ENCODE peak calls at places on chromosomes 3 and 15, in six cellular contexts. L is HCT116, W is GM12878, M is HepG2, X is H1, S is SK-N-SH. Q is an unnamed sample.

GRCh38 chr15:66859688-66860253 is 157.7 kb downstream of the SMAD6 start:
- DNase-seq in L (no peak), W (no peak), M (no peak), X (no peak), S (no peak), Q (no peak)

GRCh38 chr3:170469151-170470062 is 50.7 kb downstream of the CLDN11 start:
- DNase-seq in L (no peak), W (no peak), M (no peak), X (peak), S (peak), Q (peak)

GRCh38 chr15:95684693-95685115 is 645.8 kb upstream of the NR2F2 start:
- DNase-seq in L (peak), W (no peak), M (no peak), X (no peak), S (no peak), Q (no peak)

GRCh38 chr15:23567921-23568320 is 2.4 kb downstream of the MKRN3 start:
- DNase-seq in L (no peak), W (no peak), M (no peak), X (no peak), S (no peak), Q (no peak)

GRCh38 chr15:53312707-53313106 is 446.8 kb downstream of the WDR72 start:
- DNase-seq in L (no peak), W (no peak), M (no peak), X (no peak), S (no peak), Q (no peak)

GRCh38 chr3:51588724-51589123 is 50.2 kb downstream of the RAD54L2 start:
- DNase-seq in L (no peak), W (no peak), M (no peak), X (no peak), S (no peak), Q (no peak)

GRCh38 chr3:82587174-82587573 is 825.7 kb upstream of the GBE1 start:
- DNase-seq in L (no peak), W (no peak), M (peak), X (no peak), S (no peak), Q (no peak)

GRCh38 chr3:55579499-55579898 is 92.4 kb upstream of the WNT5A start:
- DNase-seq in L (no peak), W (no peak), M (no peak), X (no peak), S (no peak), Q (no peak)

GRCh38 chr3:122642935-122643334 is 37.7 kb upstream of the PARP14 start:
- DNase-seq in L (no peak), W (peak), M (no peak), X (no peak), S (no peak), Q (no peak)

GRCh38 chr15:48590704-48591103 is 54.8 kb downstream of the FBN1 start:
- DNase-seq in L (no peak), W (no peak), M (no peak), X (no peak), S (no peak), Q (no peak)

GRCh38 chr3:30914696-30915095 is 20.2 kb upstream of the GADL1 start:
- DNase-seq in L (no peak), W (no peak), M (no peak), X (no peak), S (no peak), Q (no peak)

GRCh38 chr3:83393276-83393675 is 1565.5 kb upstream of the CADM2 start:
- DNase-seq in L (no peak), W (no peak), M (no peak), X (no peak), S (no peak), Q (no peak)

GRCh38 chr15:57509121-57509520 is 82.6 kb upstream of the MYZAP start:
- DNase-seq in L (no peak), W (no peak), M (no peak), X (no peak), S (no peak), Q (no peak)

GRCh38 chr3:16978234-16978920 is 93.6 kb downstream of the PLCL2 start:
- DNase-seq in L (no peak), W (no peak), M (no peak), X (no peak), S (no peak), Q (no peak)

GRCh38 chr3:139937674-139938279 is 2.8 kb downstream of the CLSTN2 start:
- DNase-seq in L (peak), W (no peak), M (no peak), X (no peak), S (peak), Q (peak)

GRCh38 chr15:63938486-63939061 is 104.8 kb upstream of the HERC1 start:
- DNase-seq in L (no peak), W (no peak), M (no peak), X (peak), S (no peak), Q (no peak)

GRCh38 chr15:96355561-96356129 is 25.1 kb downstream of the NR2F2 start:
- DNase-seq in L (no peak), W (no peak), M (no peak), X (no peak), S (no peak), Q (no peak)

DNA sequence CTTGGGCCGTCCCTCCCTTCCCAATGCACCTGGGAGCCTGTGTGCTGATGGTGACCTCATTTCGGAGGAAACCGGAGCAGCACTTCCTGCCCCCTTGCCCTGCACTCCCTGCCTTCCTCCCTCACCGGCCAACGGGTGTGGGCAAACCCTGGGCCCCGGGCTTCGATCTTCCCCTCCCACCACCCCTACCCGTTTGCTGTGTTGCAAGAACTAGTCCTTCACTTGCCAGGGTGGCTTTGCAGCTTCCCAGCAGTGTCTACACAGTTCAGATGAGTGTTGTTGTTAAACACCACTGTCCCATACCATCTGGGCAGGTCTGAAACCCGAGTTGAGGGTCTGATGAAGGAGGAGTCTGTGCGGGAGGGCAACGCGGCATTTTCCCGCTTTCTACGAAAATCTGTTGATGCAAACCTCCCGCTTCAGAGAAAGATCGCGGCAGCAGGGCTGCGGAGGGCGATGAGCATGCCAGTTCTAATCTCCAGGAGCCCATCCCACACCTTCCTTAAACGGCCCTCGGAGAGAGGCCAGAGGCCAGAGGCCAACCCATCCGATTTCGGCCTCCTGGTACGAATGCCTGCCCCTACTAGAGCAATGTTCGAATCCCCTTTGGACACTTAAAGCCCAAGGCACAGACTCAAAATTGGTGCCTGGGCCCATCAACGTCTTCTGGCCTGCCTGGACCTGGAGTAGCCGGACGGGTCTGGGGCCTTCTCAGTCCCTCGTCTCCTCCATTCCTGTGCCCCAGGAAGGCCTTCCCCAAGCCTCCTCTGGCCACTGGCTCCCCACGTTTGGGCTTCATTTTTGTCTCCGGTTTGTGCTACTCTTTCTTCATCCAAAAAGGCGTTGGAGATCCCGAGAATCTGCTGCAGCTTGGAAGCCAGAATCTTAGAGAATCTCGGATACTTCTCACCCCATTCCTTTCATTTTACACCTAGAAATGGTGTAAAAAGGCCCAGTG is 35.8 kb upstream of the POLG start:
- DNase-seq in L (no peak), W (no peak), M (no peak), X (peak), S (no peak), Q (no peak)
- TF ChIP-seq JUND in L (no peak), W (no peak), M (no peak), X (peak), S (no peak), Q (no peak)

DNA sequence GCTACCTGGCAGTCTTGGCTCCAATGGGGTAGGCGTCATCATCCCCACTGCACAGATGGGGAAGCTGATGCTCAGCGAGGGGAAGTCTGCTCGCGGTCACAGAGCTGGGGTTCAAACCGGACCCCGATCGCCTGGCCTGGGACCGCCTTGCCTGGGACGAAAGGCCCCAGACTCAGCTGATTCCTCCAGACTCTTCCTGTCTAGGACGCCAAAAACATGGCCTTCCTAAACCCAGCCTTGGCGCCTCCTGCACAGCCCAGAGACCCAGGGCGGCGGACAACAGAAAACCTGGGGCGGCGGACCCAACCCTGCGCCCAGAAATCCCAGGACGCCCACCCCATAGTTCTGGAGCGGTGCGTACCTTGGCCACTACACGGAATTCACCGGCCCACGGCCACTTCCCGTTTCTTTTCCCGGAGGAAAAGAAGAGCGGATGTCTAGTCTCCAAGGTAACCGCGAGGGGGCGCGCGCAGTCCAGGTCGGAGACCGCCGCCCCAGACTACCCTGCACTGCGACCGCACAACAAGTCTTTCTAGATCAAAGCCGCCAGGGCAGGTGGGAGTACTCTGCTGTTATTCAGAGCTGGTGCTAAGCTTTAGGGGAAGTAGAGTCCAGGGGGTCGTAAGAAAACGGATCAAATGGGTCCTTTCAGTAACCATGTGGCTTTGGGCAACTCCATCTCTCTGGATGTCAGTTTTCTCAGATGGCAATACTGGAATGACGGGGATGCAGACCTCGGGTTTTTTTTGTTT is 4.9 kb upstream of the IL17RD start:
- DNase-seq in L (peak), W (no peak), M (peak), X (peak), S (peak), Q (peak)
- TF ChIP-seq JUND in L (no peak), W (no peak), M (no peak), X (no peak), S (no peak), Q (no peak)

DNA sequence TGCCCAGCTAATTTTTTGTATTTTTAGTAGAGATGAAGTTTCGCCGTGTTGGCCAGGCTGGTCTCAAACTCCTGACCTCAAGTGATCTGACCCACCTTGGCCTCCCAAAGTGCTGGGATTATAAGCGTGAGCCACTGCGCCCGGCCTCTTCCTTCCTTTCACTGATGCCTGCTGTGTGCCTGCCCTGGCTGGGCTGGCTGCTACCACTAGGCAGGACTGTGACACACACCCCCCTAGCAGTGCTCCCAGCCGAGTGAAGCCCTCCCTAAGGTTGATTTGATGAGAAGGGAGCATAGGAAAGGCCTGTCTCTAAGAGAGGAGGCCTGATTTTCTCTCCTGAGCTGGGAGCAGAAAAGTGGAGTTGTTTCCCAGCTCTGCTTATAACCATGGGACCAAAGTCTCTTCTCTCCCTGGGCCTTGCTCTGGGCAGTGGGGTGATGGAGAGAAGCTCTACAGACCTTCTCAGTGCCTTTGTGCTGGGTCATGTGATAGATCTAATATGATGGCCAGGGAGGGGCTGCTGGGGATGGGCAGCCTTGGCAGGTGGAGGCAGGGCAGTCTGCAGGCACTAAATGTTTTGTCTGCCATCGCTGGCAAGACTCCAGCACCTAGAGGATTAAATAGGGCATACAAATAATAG is 20.1 kb upstream of the SFMBT1 start:
- DNase-seq in L (no peak), W (no peak), M (no peak), X (no peak), S (no peak), Q (no peak)
- TF ChIP-seq JUND in L (no peak), W (no peak), M (no peak), X (no peak), S (no peak), Q (no peak)

GRCh38 chr3:167876603-167877325 is 141.2 kb downstream of the SERPINI1 start:
- DNase-seq in L (peak), W (no peak), M (no peak), X (no peak), S (no peak), Q (no peak)
- TF ChIP-seq JUND in L (no peak), W (no peak), M (no peak), X (no peak), S (peak), Q (no peak)

GRCh38 chr3:107106316-107106715 is 270.9 kb upstream of the CCDC54 start:
- DNase-seq in L (peak), W (no peak), M (no peak), X (no peak), S (no peak), Q (no peak)

GRCh38 chr3:107111889-107112288 is 265.4 kb upstream of the CCDC54 start:
- DNase-seq in L (no peak), W (no peak), M (no peak), X (no peak), S (peak), Q (no peak)

GRCh38 chr3:107103786-107104185 is 273.5 kb upstream of the CCDC54 start:
- DNase-seq in L (peak), W (no peak), M (no peak), X (no peak), S (no peak), Q (no peak)

GRCh38 chr3:107110596-107111305 is 266.5 kb upstream of the CCDC54 start:
- DNase-seq in L (no peak), W (no peak), M (no peak), X (no peak), S (no peak), Q (no peak)

GRCh38 chr3:107106907-107107306 is 270.3 kb upstream of the CCDC54 start:
- DNase-seq in L (no peak), W (no peak), M (no peak), X (no peak), S (no peak), Q (no peak)
- TF ChIP-seq JUND in L (no peak), W (no peak), M (no peak), X (no peak), S (no peak), Q (no peak)

DNA sequence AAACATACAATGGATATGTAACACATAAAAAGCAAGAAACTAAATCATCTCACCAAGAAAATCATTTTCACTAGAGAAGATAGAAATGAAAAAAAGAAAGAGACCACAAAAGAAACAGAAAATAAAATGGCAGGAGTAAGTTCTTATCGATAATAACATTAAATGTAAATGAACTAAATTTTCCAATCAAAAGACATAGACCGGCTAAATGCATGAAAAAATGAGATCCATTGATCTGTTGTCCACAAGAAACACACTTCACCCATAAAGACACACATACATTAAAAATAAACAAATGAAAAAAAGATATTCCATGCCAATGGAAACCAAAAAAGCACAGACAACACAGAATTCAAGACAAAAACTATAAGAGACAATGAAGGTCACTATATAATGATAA is 1771.9 kb downstream of the SI start:
- DNase-seq in L (no peak), W (no peak), M (no peak), X (no peak), S (no peak), Q (no peak)
- TF ChIP-seq JUND in L (no peak), W (no peak), M (no peak), X (no peak), S (no peak), Q (no peak)

GRCh38 chr3:96007650-96008195 is 806.7 kb upstream of the EPHA6 start:
- DNase-seq in L (no peak), W (no peak), M (no peak), X (no peak), S (no peak), Q (no peak)
- TF ChIP-seq JUND in L (no peak), W (no peak), M (no peak), X (no peak), S (no peak), Q (no peak)

DNA sequence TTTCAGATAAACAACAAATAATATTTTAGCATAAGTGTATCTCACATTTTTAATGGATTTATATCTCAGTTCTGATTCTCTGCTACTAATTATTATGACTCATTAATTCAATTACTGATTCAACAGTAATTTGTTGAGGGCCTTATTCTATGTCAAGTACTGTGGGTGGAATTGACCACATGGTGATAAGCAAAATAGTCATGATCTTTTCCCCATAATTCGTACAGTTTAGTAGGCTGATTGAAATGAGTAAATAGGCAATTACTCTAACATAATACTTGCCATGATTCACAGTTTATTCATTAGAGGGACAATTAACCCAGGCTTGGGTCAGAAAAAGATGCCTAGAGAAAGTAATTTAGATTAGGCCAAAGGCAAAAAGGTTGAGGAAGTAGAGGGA is 60.9 kb upstream of the SLC4A7 start:
- DNase-seq in L (no peak), W (no peak), M (no peak), X (no peak), S (no peak), Q (no peak)
- TF ChIP-seq JUND in L (no peak), W (no peak), M (no peak), X (no peak), S (no peak), Q (no peak)

GRCh38 chr15:73598540-73599195 is 34.5 kb downstream of the NPTN start:
- DNase-seq in L (no peak), W (no peak), M (no peak), X (no peak), S (no peak), Q (no peak)
- TF ChIP-seq JUND in L (no peak), W (no peak), M (no peak), X (no peak), S (no peak), Q (no peak)